ENCODE peak calls at places on chromosomes 3 and 15, in five cellular contexts. One of them, this sample, is unnamed.

GRCh38 chr3:128421439-128421836 is 45.3 kb downstream of the DNAJB8 start:
- DNase-seq in stimulated activated CD4-positive, alpha-beta T cell treated with anti-CD3 and anti-CD28 coated beads, Interleukin-2, amount 100 ng/mL, for 24 hours: no peak
- DNase-seq in A549: no peak
- DNase-seq in IMR-90: no peak
- DNase-seq in T-helper 9 cell: no peak
- DNase-seq in this sample: no peak

GRCh38 chr15:99909914-99910313 is 176.7 kb upstream of the LYSMD4 start:
- DNase-seq in stimulated activated CD4-positive, alpha-beta T cell treated with anti-CD3 and anti-CD28 coated beads, Interleukin-2, amount 100 ng/mL, for 24 hours: no peak
- DNase-seq in A549: peak
- DNase-seq in IMR-90: no peak
- DNase-seq in T-helper 9 cell: no peak
- DNase-seq in this sample: peak

GRCh38 chr3:71628571-71628970 is 45.0 kb upstream of the FOXP1 start:
- DNase-seq in stimulated activated CD4-positive, alpha-beta T cell treated with anti-CD3 and anti-CD28 coated beads, Interleukin-2, amount 100 ng/mL, for 24 hours: no peak
- DNase-seq in A549: no peak
- DNase-seq in IMR-90: peak
- DNase-seq in T-helper 9 cell: no peak
- DNase-seq in this sample: no peak

GRCh38 chr3:53312832-53313231 is 34.5 kb downstream of the DCP1A start:
- DNase-seq in stimulated activated CD4-positive, alpha-beta T cell treated with anti-CD3 and anti-CD28 coated beads, Interleukin-2, amount 100 ng/mL, for 24 hours: no peak
- DNase-seq in A549: no peak
- DNase-seq in IMR-90: no peak
- DNase-seq in T-helper 9 cell: no peak
- DNase-seq in this sample: no peak

GRCh38 chr15:41969851-41970431 is 2.4 kb downstream of the EHD4 start:
- DNase-seq in stimulated activated CD4-positive, alpha-beta T cell treated with anti-CD3 and anti-CD28 coated beads, Interleukin-2, amount 100 ng/mL, for 24 hours: no peak
- DNase-seq in A549: no peak
- DNase-seq in IMR-90: no peak
- DNase-seq in T-helper 9 cell: peak
- DNase-seq in this sample: peak

GRCh38 chr15:74790080-74790916 is 8.4 kb downstream of the CSK start:
- DNase-seq in stimulated activated CD4-positive, alpha-beta T cell treated with anti-CD3 and anti-CD28 coated beads, Interleukin-2, amount 100 ng/mL, for 24 hours: peak
- DNase-seq in A549: no peak
- DNase-seq in IMR-90: peak
- DNase-seq in T-helper 9 cell: peak
- DNase-seq in this sample: peak

GRCh38 chr15:82870727-82871576 is 61.5 kb downstream of the WHAMM start:
- DNase-seq in stimulated activated CD4-positive, alpha-beta T cell treated with anti-CD3 and anti-CD28 coated beads, Interleukin-2, amount 100 ng/mL, for 24 hours: no peak
- DNase-seq in A549: no peak
- DNase-seq in IMR-90: no peak
- DNase-seq in T-helper 9 cell: no peak
- DNase-seq in this sample: no peak

GRCh38 chr15:90954712-90955671 is at the start of gene RCCD1:
- DNase-seq in stimulated activated CD4-positive, alpha-beta T cell treated with anti-CD3 and anti-CD28 coated beads, Interleukin-2, amount 100 ng/mL, for 24 hours: peak
- DNase-seq in A549: peak
- DNase-seq in IMR-90: peak
- DNase-seq in T-helper 9 cell: peak
- DNase-seq in this sample: peak

GRCh38 chr3:57652203-57652602 is 40.7 kb downstream of the DENND6A start:
- DNase-seq in stimulated activated CD4-positive, alpha-beta T cell treated with anti-CD3 and anti-CD28 coated beads, Interleukin-2, amount 100 ng/mL, for 24 hours: no peak
- DNase-seq in A549: no peak
- DNase-seq in IMR-90: no peak
- DNase-seq in T-helper 9 cell: no peak
- DNase-seq in this sample: no peak

GRCh38 chr15:101570238-101570637 is 80.7 kb upstream of the PCSK6 start:
- DNase-seq in stimulated activated CD4-positive, alpha-beta T cell treated with anti-CD3 and anti-CD28 coated beads, Interleukin-2, amount 100 ng/mL, for 24 hours: no peak
- DNase-seq in A549: no peak
- DNase-seq in IMR-90: no peak
- DNase-seq in T-helper 9 cell: no peak
- DNase-seq in this sample: peak

GRCh38 chr3:61438253-61439115 is 122.9 kb upstream of the PTPRG start:
- DNase-seq in stimulated activated CD4-positive, alpha-beta T cell treated with anti-CD3 and anti-CD28 coated beads, Interleukin-2, amount 100 ng/mL, for 24 hours: no peak
- DNase-seq in A549: no peak
- DNase-seq in IMR-90: no peak
- DNase-seq in T-helper 9 cell: no peak
- DNase-seq in this sample: no peak

GRCh38 chr3:17333893-17334292 is 408.5 kb downstream of the TBC1D5 start:
- DNase-seq in stimulated activated CD4-positive, alpha-beta T cell treated with anti-CD3 and anti-CD28 coated beads, Interleukin-2, amount 100 ng/mL, for 24 hours: no peak
- DNase-seq in A549: no peak
- DNase-seq in IMR-90: no peak
- DNase-seq in T-helper 9 cell: no peak
- DNase-seq in this sample: no peak

GRCh38 chr15:90002428-90002844 is 1.3 kb downstream of the ZNF710 start:
- DNase-seq in stimulated activated CD4-positive, alpha-beta T cell treated with anti-CD3 and anti-CD28 coated beads, Interleukin-2, amount 100 ng/mL, for 24 hours: peak
- DNase-seq in A549: peak
- DNase-seq in IMR-90: peak
- DNase-seq in T-helper 9 cell: peak
- DNase-seq in this sample: peak

GRCh38 chr15:77419050-77419835 is 661 bp downstream of the PEAK1 start:
- DNase-seq in stimulated activated CD4-positive, alpha-beta T cell treated with anti-CD3 and anti-CD28 coated beads, Interleukin-2, amount 100 ng/mL, for 24 hours: peak
- DNase-seq in A549: peak
- DNase-seq in IMR-90: peak
- DNase-seq in T-helper 9 cell: peak
- DNase-seq in this sample: peak

GRCh38 chr3:49673131-49673714 is 928 bp upstream of the APEH start:
- DNase-seq in stimulated activated CD4-positive, alpha-beta T cell treated with anti-CD3 and anti-CD28 coated beads, Interleukin-2, amount 100 ng/mL, for 24 hours: peak
- DNase-seq in A549: peak
- DNase-seq in IMR-90: no peak
- DNase-seq in T-helper 9 cell: no peak
- DNase-seq in this sample: peak

GRCh38 chr15:61816856-61817255 is 243.4 kb downstream of the VPS13C start:
- DNase-seq in stimulated activated CD4-positive, alpha-beta T cell treated with anti-CD3 and anti-CD28 coated beads, Interleukin-2, amount 100 ng/mL, for 24 hours: no peak
- DNase-seq in A549: no peak
- DNase-seq in IMR-90: no peak
- DNase-seq in T-helper 9 cell: no peak
- DNase-seq in this sample: no peak

GRCh38 chr3:43632269-43632733 is 10.5 kb upstream of the ANO10 start:
- DNase-seq in stimulated activated CD4-positive, alpha-beta T cell treated with anti-CD3 and anti-CD28 coated beads, Interleukin-2, amount 100 ng/mL, for 24 hours: no peak
- DNase-seq in A549: peak
- DNase-seq in IMR-90: peak
- DNase-seq in T-helper 9 cell: no peak
- DNase-seq in this sample: peak

GRCh38 chr15:76964157-76964556 is 30.8 kb upstream of the PSTPIP1 start:
- DNase-seq in stimulated activated CD4-positive, alpha-beta T cell treated with anti-CD3 and anti-CD28 coated beads, Interleukin-2, amount 100 ng/mL, for 24 hours: no peak
- DNase-seq in A549: no peak
- DNase-seq in IMR-90: peak
- DNase-seq in T-helper 9 cell: no peak
- DNase-seq in this sample: peak

GRCh38 chr3:20574746-20575145 is 388.7 kb upstream of the SGO1 start:
- DNase-seq in stimulated activated CD4-positive, alpha-beta T cell treated with anti-CD3 and anti-CD28 coated beads, Interleukin-2, amount 100 ng/mL, for 24 hours: no peak
- DNase-seq in A549: no peak
- DNase-seq in IMR-90: peak
- DNase-seq in T-helper 9 cell: no peak
- DNase-seq in this sample: peak

GRCh38 chr3:89173546-89173945 is 66.1 kb downstream of the EPHA3 start:
- DNase-seq in stimulated activated CD4-positive, alpha-beta T cell treated with anti-CD3 and anti-CD28 coated beads, Interleukin-2, amount 100 ng/mL, for 24 hours: no peak
- DNase-seq in A549: no peak
- DNase-seq in IMR-90: peak
- DNase-seq in T-helper 9 cell: no peak
- DNase-seq in this sample: no peak

GRCh38 chr3:160480931-160481330 is 31.3 kb upstream of the TRIM59 start:
- DNase-seq in stimulated activated CD4-positive, alpha-beta T cell treated with anti-CD3 and anti-CD28 coated beads, Interleukin-2, amount 100 ng/mL, for 24 hours: no peak
- DNase-seq in A549: no peak
- DNase-seq in IMR-90: peak
- DNase-seq in T-helper 9 cell: no peak
- DNase-seq in this sample: peak

GRCh38 chr3:127787071-127787490 is 35.2 kb downstream of the MGLL start:
- DNase-seq in stimulated activated CD4-positive, alpha-beta T cell treated with anti-CD3 and anti-CD28 coated beads, Interleukin-2, amount 100 ng/mL, for 24 hours: no peak
- DNase-seq in A549: no peak
- DNase-seq in IMR-90: no peak
- DNase-seq in T-helper 9 cell: no peak
- DNase-seq in this sample: no peak

GRCh38 chr3:170257145-170257544 is 34.9 kb downstream of the PRKCI start:
- DNase-seq in stimulated activated CD4-positive, alpha-beta T cell treated with anti-CD3 and anti-CD28 coated beads, Interleukin-2, amount 100 ng/mL, for 24 hours: peak
- DNase-seq in A549: no peak
- DNase-seq in IMR-90: no peak
- DNase-seq in T-helper 9 cell: no peak
- DNase-seq in this sample: no peak

GRCh38 chr3:129441215-129441614 is 1.2 kb downstream of the IFT122 start:
- DNase-seq in stimulated activated CD4-positive, alpha-beta T cell treated with anti-CD3 and anti-CD28 coated beads, Interleukin-2, amount 100 ng/mL, for 24 hours: no peak
- DNase-seq in A549: no peak
- DNase-seq in IMR-90: no peak
- DNase-seq in T-helper 9 cell: no peak
- DNase-seq in this sample: peak

GRCh38 chr15:78775472-78775871 is 35.8 kb downstream of the ADAMTS7 start:
- DNase-seq in stimulated activated CD4-positive, alpha-beta T cell treated with anti-CD3 and anti-CD28 coated beads, Interleukin-2, amount 100 ng/mL, for 24 hours: no peak
- DNase-seq in A549: no peak
- DNase-seq in IMR-90: no peak
- DNase-seq in T-helper 9 cell: no peak
- DNase-seq in this sample: no peak

GRCh38 chr3:112604536-112604935 is 36.4 kb downstream of the CCDC80 start:
- DNase-seq in stimulated activated CD4-positive, alpha-beta T cell treated with anti-CD3 and anti-CD28 coated beads, Interleukin-2, amount 100 ng/mL, for 24 hours: no peak
- DNase-seq in A549: no peak
- DNase-seq in IMR-90: peak
- DNase-seq in T-helper 9 cell: no peak
- DNase-seq in this sample: peak

GRCh38 chr3:54951405-54951804 is 23.5 kb upstream of the LRTM1 start:
- DNase-seq in stimulated activated CD4-positive, alpha-beta T cell treated with anti-CD3 and anti-CD28 coated beads, Interleukin-2, amount 100 ng/mL, for 24 hours: no peak
- DNase-seq in A549: peak
- DNase-seq in IMR-90: peak
- DNase-seq in T-helper 9 cell: no peak
- DNase-seq in this sample: peak

GRCh38 chr3:183291511-183292031 is 38.5 kb downstream of the B3GNT5 start:
- DNase-seq in stimulated activated CD4-positive, alpha-beta T cell treated with anti-CD3 and anti-CD28 coated beads, Interleukin-2, amount 100 ng/mL, for 24 hours: no peak
- DNase-seq in A549: peak
- DNase-seq in IMR-90: peak
- DNase-seq in T-helper 9 cell: no peak
- DNase-seq in this sample: no peak

GRCh38 chr15:52295421-52295991 is at the start of gene MYO5C:
- DNase-seq in stimulated activated CD4-positive, alpha-beta T cell treated with anti-CD3 and anti-CD28 coated beads, Interleukin-2, amount 100 ng/mL, for 24 hours: peak
- DNase-seq in A549: peak
- DNase-seq in IMR-90: no peak
- DNase-seq in T-helper 9 cell: no peak
- DNase-seq in this sample: no peak

GRCh38 chr3:188656196-188656982 is 502.4 kb downstream of the LPP start:
- DNase-seq in stimulated activated CD4-positive, alpha-beta T cell treated with anti-CD3 and anti-CD28 coated beads, Interleukin-2, amount 100 ng/mL, for 24 hours: no peak
- DNase-seq in A549: no peak
- DNase-seq in IMR-90: peak
- DNase-seq in T-helper 9 cell: no peak
- DNase-seq in this sample: peak

GRCh38 chr3:131020122-131020693 is 6.4 kb downstream of the ASTE1 start:
- DNase-seq in stimulated activated CD4-positive, alpha-beta T cell treated with anti-CD3 and anti-CD28 coated beads, Interleukin-2, amount 100 ng/mL, for 24 hours: no peak
- DNase-seq in A549: no peak
- DNase-seq in IMR-90: no peak
- DNase-seq in T-helper 9 cell: no peak
- DNase-seq in this sample: no peak

GRCh38 chr3:53213276-53213675 is 42.5 kb downstream of the TKT start:
- DNase-seq in stimulated activated CD4-positive, alpha-beta T cell treated with anti-CD3 and anti-CD28 coated beads, Interleukin-2, amount 100 ng/mL, for 24 hours: no peak
- DNase-seq in A549: no peak
- DNase-seq in IMR-90: no peak
- DNase-seq in T-helper 9 cell: no peak
- DNase-seq in this sample: no peak

GRCh38 chr3:175893566-175893965 is 1034.4 kb downstream of the NAALADL2 start:
- DNase-seq in stimulated activated CD4-positive, alpha-beta T cell treated with anti-CD3 and anti-CD28 coated beads, Interleukin-2, amount 100 ng/mL, for 24 hours: no peak
- DNase-seq in A549: no peak
- DNase-seq in IMR-90: no peak
- DNase-seq in T-helper 9 cell: no peak
- DNase-seq in this sample: no peak

GRCh38 chr15:71254503-71254902 is 139.2 kb downstream of the THSD4 start:
- DNase-seq in stimulated activated CD4-positive, alpha-beta T cell treated with anti-CD3 and anti-CD28 coated beads, Interleukin-2, amount 100 ng/mL, for 24 hours: no peak
- DNase-seq in A549: no peak
- DNase-seq in IMR-90: peak
- DNase-seq in T-helper 9 cell: no peak
- DNase-seq in this sample: no peak

This sample was measured in ELR.